ENCODE peak calls at places on chromosomes 12 and 14, in seven cellular contexts. Z, S, K, Q, P, B and V are unnamed samples.

GRCh38 chr14:61355892-61356325 is 34.5 kb downstream of the PRKCH start:
- DNase-seq in Z (peak), S (peak), K (no peak), Q (no peak), P (peak), B (no peak), V (no peak)

GRCh38 chr12:32025906-32026305 is 66.7 kb downstream of the RESF1 start:
- DNase-seq in Z (no peak), S (no peak), K (no peak), Q (peak), P (no peak), B (peak), V (no peak)

GRCh38 chr14:77045570-77045890 is 17.0 kb upstream of the IRF2BPL start:
- DNase-seq in Z (no peak), S (no peak), K (no peak), Q (no peak), P (no peak), B (peak), V (no peak)

GRCh38 chr12:52942914-52943207 is 6.1 kb upstream of the KRT18 start:
- DNase-seq in Z (no peak), S (no peak), K (no peak), Q (no peak), P (no peak), B (no peak), V (no peak)

GRCh38 chr14:102930138-102930752 is 7.8 kb downstream of the AMN start:
- DNase-seq in Z (no peak), S (no peak), K (no peak), Q (no peak), P (no peak), B (peak), V (no peak)

GRCh38 chr12:123591702-123592481 is 7.5 kb downstream of the TMED2 start:
- DNase-seq in Z (no peak), S (no peak), K (no peak), Q (no peak), P (no peak), B (no peak), V (no peak)

GRCh38 chr14:56798447-56799326 is 11.6 kb downstream of the OTX2 start:
- DNase-seq in Z (no peak), S (no peak), K (no peak), Q (no peak), P (no peak), B (no peak), V (no peak)

GRCh38 chr12:30979371-30980259 is 53.1 kb downstream of the TSPAN11 start:
- DNase-seq in Z (no peak), S (no peak), K (no peak), Q (no peak), P (no peak), B (no peak), V (no peak)

GRCh38 chr14:53148612-53149202 is 4.4 kb downstream of the DDHD1 start:
- DNase-seq in Z (no peak), S (no peak), K (no peak), Q (peak), P (no peak), B (no peak), V (no peak)

GRCh38 chr14:76918176-76918750 is 92.1 kb downstream of the LRRC74A start:
- DNase-seq in Z (peak), S (no peak), K (peak), Q (no peak), P (no peak), B (peak), V (peak)

GRCh38 chr14:75295491-75296338 is 17.1 kb downstream of the FOS start:
- DNase-seq in Z (peak), S (no peak), K (no peak), Q (peak), P (peak), B (peak), V (peak)

GRCh38 chr14:61145903-61146411 is 135.2 kb downstream of the TMEM30B start:
- DNase-seq in Z (no peak), S (no peak), K (peak), Q (no peak), P (no peak), B (no peak), V (no peak)

GRCh38 chr14:81268016-81268416 is 47.3 kb upstream of the GTF2A1 start:
- DNase-seq in Z (no peak), S (no peak), K (no peak), Q (no peak), P (no peak), B (no peak), V (no peak)

GRCh38 chr14:55104051-55104954 is 24.7 kb upstream of the LGALS3 start:
- DNase-seq in Z (no peak), S (no peak), K (no peak), Q (no peak), P (no peak), B (no peak), V (no peak)